ENCODE peak calls at places on chromosomes 7 and 10, in six cellular contexts. C is heart left ventricle, I is AG04450, L is heart right ventricle, O is AG04449, Z is fibroblast of pulmonary artery. D is an unnamed sample.
A peak's percentile ranks its signal among the peaks of the same experiment; 100 is the strongest.

GRCh38 chr7:15555385-15555859 is 6.4 kb downstream of the AGMO start:
- DNase-seq in C (no peak), I (no peak), L (no peak), O (no peak), Z (peak; percentile 43), D (no peak)

GRCh38 chr10:47040041-47040491 is 128.8 kb downstream of the PTPN20 start:
- DNase-seq in C (no peak), I (no peak), L (no peak), O (no peak), Z (no peak), D (no peak)

GRCh38 chr10:126227762-126228134 is 160.5 kb downstream of the ADAM12 start:
- DNase-seq in C (no peak), I (peak; percentile 30), L (no peak), O (peak; percentile 83), Z (peak; percentile 55), D (peak; percentile 43)

GRCh38 chr7:91264924-91265681 is 870 bp downstream of the FZD1 start:
- DNase-seq in C (peak; percentile 34), I (no peak), L (peak; percentile 59), O (no peak), Z (peak; percentile 73), D (peak; percentile 67)

GRCh38 chr10:11846542-11846941 is 23.4 kb downstream of the PROSER2 start:
- DNase-seq in C (no peak), I (no peak), L (no peak), O (no peak), Z (no peak), D (no peak)

GRCh38 chr10:71512213-71512745 is 115.6 kb downstream of the CDH23 start:
- DNase-seq in C (no peak), I (no peak), L (no peak), O (no peak), Z (no peak), D (no peak)

GRCh38 chr7:94906035-94906796 is 1.2 kb upstream of the PPP1R9A start:
- DNase-seq in C (no peak), I (no peak), L (no peak), O (no peak), Z (peak; percentile 20), D (no peak)

GRCh38 chr7:127207246-127207645 is 45.5 kb downstream of the GRM8 start:
- DNase-seq in C (no peak), I (no peak), L (no peak), O (no peak), Z (no peak), D (no peak)

GRCh38 chr7:129781128-129781855 is 169.8 kb downstream of the NRF1 start:
- DNase-seq in C (no peak), I (no peak), L (no peak), O (no peak), Z (no peak), D (no peak)

GRCh38 chr7:51324206-51324884 is 7.7 kb upstream of the COBL start:
- DNase-seq in C (no peak), I (no peak), L (no peak), O (no peak), Z (peak; percentile 9), D (peak; percentile 96)

GRCh38 chr10:127196955-127197432 is 603 bp upstream of the INSYN2A start:
- DNase-seq in C (no peak), I (no peak), L (no peak), O (no peak), Z (no peak), D (no peak)

GRCh38 chr7:45638916-45639315 is 64.7 kb downstream of the ADCY1 start:
- DNase-seq in C (no peak), I (no peak), L (no peak), O (no peak), Z (no peak), D (no peak)

GRCh38 chr7:55438765-55439525 is 73.8 kb downstream of the LANCL2 start:
- DNase-seq in C (peak; percentile 48), I (no peak), L (peak; percentile 64), O (no peak), Z (no peak), D (peak; percentile 65)

GRCh38 chr7:75966209-75966961 is 28.0 kb downstream of the TMEM120A start:
- DNase-seq in C (peak; percentile 74), I (no peak), L (peak; percentile 52), O (no peak), Z (no peak), D (no peak)

GRCh38 chr7:103637080-103637479 is 191.1 kb upstream of the SLC26A5 start:
- DNase-seq in C (no peak), I (peak; percentile 81), L (no peak), O (peak; percentile 95), Z (peak; percentile 83), D (peak; percentile 21)

GRCh38 chr10:88952647-88953111 is at the start of gene ACTA2:
- DNase-seq in C (peak; percentile 43), I (peak; percentile 65), L (peak; percentile 42), O (peak; percentile 92), Z (peak; percentile 72), D (no peak)

GRCh38 chr7:32223721-32224120 is 153.5 kb upstream of the PDE1C start:
- DNase-seq in C (no peak), I (no peak), L (no peak), O (no peak), Z (no peak), D (no peak)

GRCh38 chr10:123567984-123568745 is 98.0 kb upstream of the GPR26 start:
- DNase-seq in C (no peak), I (no peak), L (no peak), O (no peak), Z (no peak), D (no peak)

GRCh38 chr7:29281782-29282541 is 87.4 kb downstream of the CHN2 start:
- DNase-seq in C (peak; percentile 52), I (no peak), L (no peak), O (no peak), Z (peak; percentile 66), D (peak; percentile 45)

GRCh38 chr10:23516530-23516929 is 77.7 kb downstream of the OTUD1 start:
- DNase-seq in C (no peak), I (no peak), L (no peak), O (no peak), Z (peak; percentile 35), D (peak; percentile 43)

GRCh38 chr7:77674878-77675277 is 21.4 kb upstream of the RSBN1L start:
- DNase-seq in C (no peak), I (no peak), L (no peak), O (no peak), Z (peak; percentile 70), D (peak; percentile 93)

GRCh38 chr10:7130191-7130911 is 280.5 kb downstream of the SFMBT2 start:
- DNase-seq in C (no peak), I (no peak), L (no peak), O (no peak), Z (no peak), D (no peak)

GRCh38 chr10:105950410-105950809 is 1214.1 kb downstream of the SORCS1 start:
- DNase-seq in C (peak; percentile 23), I (no peak), L (no peak), O (no peak), Z (peak; percentile 71), D (peak; percentile 66)

GRCh38 chr7:69123003-69123402 is 475.3 kb upstream of the AUTS2 start:
- DNase-seq in C (no peak), I (no peak), L (no peak), O (no peak), Z (no peak), D (no peak)

GRCh38 chr7:47516985-47517590 is 64.8 kb downstream of the TNS3 start:
- DNase-seq in C (no peak), I (no peak), L (no peak), O (no peak), Z (no peak), D (no peak)

GRCh38 chr7:3066506-3066905 is 22.8 kb upstream of the CARD11 start:
- DNase-seq in C (no peak), I (no peak), L (no peak), O (no peak), Z (no peak), D (no peak)

GRCh38 chr7:3067193-3067592 is 23.5 kb upstream of the CARD11 start:
- DNase-seq in C (no peak), I (no peak), L (no peak), O (no peak), Z (no peak), D (no peak)

GRCh38 chr7:3064077-3064476 is 20.4 kb upstream of the CARD11 start:
- DNase-seq in C (no peak), I (no peak), L (no peak), O (no peak), Z (no peak), D (no peak)

GRCh38 chr7:3067606-3068005 is 23.9 kb upstream of the CARD11 start:
- DNase-seq in C (no peak), I (no peak), L (no peak), O (no peak), Z (no peak), D (no peak)

GRCh38 chr7:3065724-3066143 is 22.1 kb upstream of the CARD11 start:
- DNase-seq in C (no peak), I (no peak), L (peak; percentile 18), O (no peak), Z (peak; percentile 33), D (peak; percentile 46)
- TF ChIP-seq CTCF in C (no peak), I (peak; percentile 53), L (no peak), O (no peak), Z (peak; percentile 50), D (peak; percentile 40)

DNA sequence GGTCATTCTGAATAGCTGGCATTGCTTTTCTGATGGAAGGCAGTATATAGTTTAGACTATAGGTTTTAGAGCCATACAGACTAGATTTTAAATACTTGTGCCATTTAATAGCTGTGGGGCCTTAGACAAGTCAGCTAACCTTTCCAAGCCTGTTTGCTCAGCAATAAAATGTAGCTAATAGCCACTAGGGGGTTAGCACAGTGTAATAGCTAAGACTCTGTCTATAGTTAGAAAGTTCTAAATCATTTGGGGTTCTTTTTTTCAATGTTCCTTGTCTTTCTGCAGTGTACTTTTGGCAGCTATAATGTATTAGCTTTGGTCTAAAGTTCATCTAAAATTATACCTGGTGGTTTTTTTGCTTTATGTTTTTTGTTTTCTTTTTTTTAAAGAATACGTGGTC is 7.5 kb upstream of the KIFBP start:
- DNase-seq in C (no peak), I (no peak), L (no peak), O (no peak), Z (peak; percentile 25), D (no peak)
- TF ChIP-seq CTCF in C (no peak), I (peak; percentile 44), L (no peak), O (no peak), Z (peak; percentile 38), D (no peak)

DNA sequence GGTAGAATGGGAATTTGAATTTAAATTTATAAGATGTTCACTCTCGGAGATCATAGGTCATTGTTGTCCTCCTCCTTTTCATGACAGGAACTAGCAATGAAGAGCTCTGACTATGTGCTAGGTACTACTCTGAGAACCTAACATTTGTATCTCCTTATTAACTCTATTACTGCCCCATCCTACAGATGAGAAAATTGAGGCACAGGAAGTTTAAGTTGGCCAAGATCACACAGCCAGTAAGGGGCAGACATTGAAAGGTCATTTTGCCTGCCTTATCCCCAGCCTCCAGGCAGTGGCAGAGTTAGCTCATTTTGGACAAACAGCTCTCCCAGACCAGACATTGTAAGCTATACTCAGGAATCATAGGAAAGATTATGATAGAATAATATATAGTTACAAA is 6.0 kb downstream of the SRGN start:
- DNase-seq in C (no peak), I (no peak), L (no peak), O (no peak), Z (peak; percentile 66), D (peak; percentile 38)
- TF ChIP-seq CTCF in C (no peak), I (peak; percentile 18), L (no peak), O (peak; percentile 5), Z (peak; percentile 29), D (peak; percentile 28)

GRCh38 chr7:134686782-134687181 is 40.1 kb downstream of the BPGM start:
- DNase-seq in C (no peak), I (no peak), L (no peak), O (no peak), Z (peak; percentile 65), D (no peak)
- TF ChIP-seq CTCF in C (peak; percentile 29), I (peak; percentile 49), L (peak; percentile 25), O (no peak), Z (peak; percentile 31), D (peak; percentile 36)

D was measured in MCF 10A.